ENCODE peak calls at places on chromosome X, in five cellular contexts. One of them, this sample, is unnamed.

GRCh38 chrX:20333672-20334071 is 67.0 kb upstream of the RPS6KA3 start:
- DNase-seq in lung: no peak
- DNase-seq in CD8-positive, alpha-beta memory T cell: no peak
- DNase-seq in K562: no peak
- DNase-seq in stomach: no peak
- DNase-seq in this sample: no peak

GRCh38 chrX:50106051-50106450 is 94.8 kb downstream of the AKAP4 start:
- DNase-seq in lung: no peak
- DNase-seq in CD8-positive, alpha-beta memory T cell: no peak
- DNase-seq in K562: no peak
- DNase-seq in stomach: no peak
- DNase-seq in this sample: no peak

GRCh38 chrX:30910124-30910860 is 21.2 kb upstream of the TAB3 start:
- DNase-seq in lung: no peak
- DNase-seq in CD8-positive, alpha-beta memory T cell: no peak
- DNase-seq in K562: peak; percentile 83
- DNase-seq in stomach: no peak
- DNase-seq in this sample: no peak

GRCh38 chrX:115413246-115413878 is 123.8 kb downstream of the LUZP4 start:
- DNase-seq in lung: no peak
- DNase-seq in CD8-positive, alpha-beta memory T cell: no peak
- DNase-seq in K562: no peak
- DNase-seq in stomach: no peak
- DNase-seq in this sample: no peak

GRCh38 chrX:38664285-38664684 is 102.9 kb downstream of the TSPAN7 start:
- DNase-seq in lung: no peak
- DNase-seq in CD8-positive, alpha-beta memory T cell: no peak
- DNase-seq in K562: peak; percentile 64
- DNase-seq in stomach: no peak
- DNase-seq in this sample: peak; percentile 28

GRCh38 chrX:19344661-19345060 is 934 bp downstream of the PDHA1 start:
- DNase-seq in lung: no peak
- DNase-seq in CD8-positive, alpha-beta memory T cell: no peak
- DNase-seq in K562: peak; percentile 8
- DNase-seq in stomach: no peak
- DNase-seq in this sample: no peak

GRCh38 chrX:22090181-22090580 is 58.1 kb downstream of the PHEX start:
- DNase-seq in lung: no peak
- DNase-seq in CD8-positive, alpha-beta memory T cell: no peak
- DNase-seq in K562: no peak
- DNase-seq in stomach: no peak
- DNase-seq in this sample: no peak

GRCh38 chrX:104854188-104854587 is 288.2 kb downstream of the IL1RAPL2 start:
- DNase-seq in lung: no peak
- DNase-seq in CD8-positive, alpha-beta memory T cell: no peak
- DNase-seq in K562: no peak
- DNase-seq in stomach: no peak
- DNase-seq in this sample: no peak

GRCh38 chrX:7214251-7214650 is 66.3 kb upstream of the PUDP start:
- DNase-seq in lung: no peak
- DNase-seq in CD8-positive, alpha-beta memory T cell: no peak
- DNase-seq in K562: no peak
- DNase-seq in stomach: no peak
- DNase-seq in this sample: no peak

GRCh38 chrX:121128946-121129345 is 81.5 kb downstream of the GLUD2 start:
- DNase-seq in lung: no peak
- DNase-seq in CD8-positive, alpha-beta memory T cell: no peak
- DNase-seq in K562: no peak
- DNase-seq in stomach: no peak
- DNase-seq in this sample: no peak

GRCh38 chrX:21745756-21746155 is 12.2 kb downstream of the SMPX start:
- DNase-seq in lung: peak; percentile 36
- DNase-seq in CD8-positive, alpha-beta memory T cell: no peak
- DNase-seq in K562: peak; percentile 26
- DNase-seq in stomach: peak; percentile 36
- DNase-seq in this sample: peak; percentile 47

GRCh38 chrX:130171446-130172126 is at the start of gene RAB33A:
- DNase-seq in lung: no peak
- DNase-seq in CD8-positive, alpha-beta memory T cell: peak; percentile 46
- DNase-seq in K562: no peak
- DNase-seq in stomach: no peak
- DNase-seq in this sample: no peak

GRCh38 chrX:72635930-72636329 is 63.3 kb upstream of the HDAC8 start:
- DNase-seq in lung: no peak
- DNase-seq in CD8-positive, alpha-beta memory T cell: no peak
- DNase-seq in K562: no peak
- DNase-seq in stomach: no peak
- DNase-seq in this sample: no peak

GRCh38 chrX:136162827-136163427 is 15.6 kb downstream of the FHL1 start:
- DNase-seq in lung: no peak
- DNase-seq in CD8-positive, alpha-beta memory T cell: peak; percentile 9
- DNase-seq in K562: peak; percentile 64
- DNase-seq in stomach: peak; percentile 50
- DNase-seq in this sample: peak; percentile 51

GRCh38 chrX:38192007-38192625 is 28.6 kb downstream of the SRPX start:
- DNase-seq in lung: no peak
- DNase-seq in CD8-positive, alpha-beta memory T cell: no peak
- DNase-seq in K562: peak; percentile 5
- DNase-seq in stomach: peak; percentile 28
- DNase-seq in this sample: no peak

GRCh38 chrX:103215768-103216085 is 819 bp downstream of the BEX4 start:
- DNase-seq in lung: no peak
- DNase-seq in CD8-positive, alpha-beta memory T cell: no peak
- DNase-seq in K562: peak; percentile 46
- DNase-seq in stomach: no peak
- DNase-seq in this sample: no peak

GRCh38 chrX:114201622-114202021 is 382.3 kb upstream of the HTR2C start:
- DNase-seq in lung: no peak
- DNase-seq in CD8-positive, alpha-beta memory T cell: no peak
- DNase-seq in K562: no peak
- DNase-seq in stomach: no peak
- DNase-seq in this sample: no peak

GRCh38 chrX:114650351-114650750 is 66.5 kb downstream of the HTR2C start:
- DNase-seq in lung: no peak
- DNase-seq in CD8-positive, alpha-beta memory T cell: no peak
- DNase-seq in K562: no peak
- DNase-seq in stomach: no peak
- DNase-seq in this sample: no peak

GRCh38 chrX:98962996-98963395 is 1447.1 kb downstream of the PCDH19 start:
- DNase-seq in lung: no peak
- DNase-seq in CD8-positive, alpha-beta memory T cell: no peak
- DNase-seq in K562: no peak
- DNase-seq in stomach: no peak
- DNase-seq in this sample: no peak

GRCh38 chrX:15718283-15718970 is 19.6 kb upstream of the CA5B start:
- DNase-seq in lung: no peak
- DNase-seq in CD8-positive, alpha-beta memory T cell: no peak
- DNase-seq in K562: no peak
- DNase-seq in stomach: no peak
- DNase-seq in this sample: no peak

GRCh38 chrX:45850775-45851433 is 650.2 kb upstream of the DIPK2B start:
- DNase-seq in lung: no peak
- DNase-seq in CD8-positive, alpha-beta memory T cell: no peak
- DNase-seq in K562: no peak
- DNase-seq in stomach: peak; percentile 29
- DNase-seq in this sample: peak; percentile 38

GRCh38 chrX:103254171-103254824 is 657 bp downstream of the TCEAL8 start:
- DNase-seq in lung: peak; percentile 66
- DNase-seq in CD8-positive, alpha-beta memory T cell: peak; percentile 13
- DNase-seq in K562: peak; percentile 79
- DNase-seq in stomach: peak; percentile 42
- DNase-seq in this sample: peak; percentile 59

GRCh38 chrX:23900220-23900797 is 7.4 kb downstream of the APOO start:
- DNase-seq in lung: no peak
- DNase-seq in CD8-positive, alpha-beta memory T cell: no peak
- DNase-seq in K562: no peak
- DNase-seq in stomach: no peak
- DNase-seq in this sample: no peak
- H3K4me1 ChIP-seq in lung: no peaks in the 10 kb centered on the region
- H3K4me1 ChIP-seq in CD8-positive, alpha-beta memory T cell: no peaks in the 10 kb centered on the region
- H3K4me1 ChIP-seq in K562: peaks cover 2% of the 10 kb centered on the region
- H3K4me1 ChIP-seq in stomach: peaks cover 30% of the 10 kb centered on the region
- H3K4me1 ChIP-seq in this sample: no peaks in the 10 kb centered on the region

GRCh38 chrX:118212817-118213183 is 96.2 kb upstream of the KLHL13 start:
- DNase-seq in lung: no peak
- DNase-seq in CD8-positive, alpha-beta memory T cell: no peak
- DNase-seq in K562: no peak
- DNase-seq in stomach: no peak
- DNase-seq in this sample: no peak
- H3K4me3 ChIP-seq in lung: no peak overlapping the region
- H3K4me3 ChIP-seq in CD8-positive, alpha-beta memory T cell: no peak overlapping the region
- H3K4me3 ChIP-seq in K562: no peak overlapping the region
- H3K4me3 ChIP-seq in stomach: no peak overlapping the region
- H3K4me3 ChIP-seq in this sample: no peak overlapping the region

GRCh38 chrX:12984629-12985303 is 9.9 kb downstream of the TMSB4X start:
- DNase-seq in lung: no peak
- DNase-seq in CD8-positive, alpha-beta memory T cell: peak; percentile 61
- DNase-seq in K562: peak; percentile 56
- DNase-seq in stomach: peak; percentile 87
- DNase-seq in this sample: no peak

GRCh38 chrX:12986886-12987285 is 12.0 kb downstream of the TMSB4X start:
- DNase-seq in lung: no peak
- DNase-seq in CD8-positive, alpha-beta memory T cell: no peak
- DNase-seq in K562: no peak
- DNase-seq in stomach: no peak
- DNase-seq in this sample: no peak

GRCh38 chrX:12987340-12987739 is 12.4 kb downstream of the TMSB4X start:
- DNase-seq in lung: no peak
- DNase-seq in CD8-positive, alpha-beta memory T cell: no peak
- DNase-seq in K562: no peak
- DNase-seq in stomach: no peak
- DNase-seq in this sample: no peak

GRCh38 chrX:12985336-12985735 is 10.4 kb downstream of the TMSB4X start:
- DNase-seq in lung: no peak
- DNase-seq in CD8-positive, alpha-beta memory T cell: no peak
- DNase-seq in K562: no peak
- DNase-seq in stomach: no peak
- DNase-seq in this sample: no peak

DNA sequence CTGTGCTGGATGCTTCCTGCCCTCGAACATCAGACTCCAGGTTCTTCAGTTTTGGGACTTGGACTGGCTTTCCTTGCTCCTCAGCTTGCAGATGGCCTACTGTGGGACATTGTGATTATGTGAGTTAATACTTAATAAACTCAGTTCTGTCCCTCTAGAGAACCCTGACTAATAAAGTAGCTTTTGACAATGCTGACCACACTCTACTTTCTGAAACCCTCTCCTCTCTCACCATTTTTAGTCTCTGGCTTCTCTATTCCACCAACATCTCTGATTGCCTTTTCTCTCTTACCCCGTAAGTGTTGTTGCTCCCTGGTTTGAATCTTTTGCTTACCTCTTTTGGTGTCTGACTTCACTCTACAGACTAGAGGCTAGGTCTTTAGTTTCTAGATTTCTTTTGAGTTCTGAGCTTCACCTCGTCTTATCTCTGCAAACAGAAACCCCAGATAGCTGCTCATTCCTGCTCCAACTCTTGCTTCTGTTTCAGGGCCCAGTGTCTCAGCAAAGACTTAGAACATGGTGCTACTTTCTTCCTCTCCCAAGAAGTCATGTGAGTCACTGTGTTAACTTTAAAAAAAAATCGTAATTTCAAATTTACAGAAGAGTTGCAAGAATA is 11.4 kb downstream of the TMSB4X start:
- DNase-seq in lung: no peak
- DNase-seq in CD8-positive, alpha-beta memory T cell: no peak
- DNase-seq in K562: peak; percentile 72
- DNase-seq in stomach: no peak
- DNase-seq in this sample: no peak
- H3K4me1 ChIP-seq in lung: peaks cover 2% of the 10 kb centered on the region
- H3K4me1 ChIP-seq in CD8-positive, alpha-beta memory T cell: peaks cover 61% of the 10 kb centered on the region
- H3K4me1 ChIP-seq in K562: no peaks in the 10 kb centered on the region
- H3K4me1 ChIP-seq in stomach: peaks cover 22% of the 10 kb centered on the region
- H3K4me1 ChIP-seq in this sample: no peaks in the 10 kb centered on the region

DNA sequence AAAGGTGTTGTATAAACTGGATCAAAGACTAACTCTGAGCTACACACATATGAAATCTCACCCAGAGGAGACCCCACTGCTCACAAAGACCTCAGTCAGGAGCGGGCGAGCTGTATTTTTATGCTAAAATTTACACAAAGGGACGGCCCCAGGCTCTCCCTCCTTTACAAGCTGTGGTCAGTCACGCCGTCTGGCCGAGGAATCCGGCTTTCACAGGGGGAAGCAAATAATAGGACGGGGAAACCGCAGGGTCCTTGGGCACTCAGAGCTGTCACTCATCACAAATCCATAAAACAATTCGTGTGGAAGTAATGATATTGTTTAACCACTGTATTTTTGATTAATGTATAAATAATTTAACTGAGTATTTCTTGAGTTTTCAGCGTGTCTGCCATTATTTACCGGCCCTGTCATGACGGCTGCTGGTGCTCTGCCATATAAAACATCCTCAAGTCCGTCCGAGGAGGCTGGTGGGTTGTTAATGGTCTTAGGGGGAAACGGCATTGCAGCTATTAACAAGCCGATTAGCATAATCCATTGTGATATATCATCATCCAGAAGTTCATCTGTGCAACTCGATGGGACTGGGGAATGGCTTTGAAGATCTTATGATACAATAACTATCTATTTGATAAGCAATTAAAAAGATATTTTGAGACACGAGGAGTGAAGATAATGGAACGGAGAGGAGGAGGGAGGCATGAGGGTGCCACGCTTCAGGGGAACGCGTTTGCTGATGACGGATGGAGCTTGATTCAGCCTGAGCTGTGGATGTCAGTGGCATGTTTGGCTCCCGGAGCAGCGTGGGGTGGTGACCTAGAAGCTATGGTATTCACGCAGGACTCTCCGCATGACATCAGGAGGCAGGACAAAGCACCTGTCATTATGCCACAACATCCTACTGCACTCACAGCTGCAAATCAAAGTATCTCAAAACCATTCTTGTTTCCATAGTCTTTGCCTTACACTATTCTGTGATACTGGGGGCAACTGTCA is 150.9 kb downstream of the SHOX start:
- DNase-seq in lung: no peak
- DNase-seq in CD8-positive, alpha-beta memory T cell: no peak
- DNase-seq in K562: no peak
- DNase-seq in stomach: peak; percentile 13
- DNase-seq in this sample: no peak
- H3K4me3 ChIP-seq in lung: no peak overlapping the region
- H3K4me3 ChIP-seq in CD8-positive, alpha-beta memory T cell: no peak overlapping the region
- H3K4me3 ChIP-seq in K562: no peak overlapping the region
- H3K4me3 ChIP-seq in stomach: no peak overlapping the region
- H3K4me3 ChIP-seq in this sample: no peak overlapping the region

GRCh38 chrX:39731735-39732134 is 366.0 kb downstream of the BCOR start:
- DNase-seq in lung: no peak
- DNase-seq in CD8-positive, alpha-beta memory T cell: no peak
- DNase-seq in K562: no peak
- DNase-seq in stomach: no peak
- DNase-seq in this sample: no peak
- H3K4me1 ChIP-seq in lung: peaks cover 4% of the 10 kb centered on the region
- H3K4me1 ChIP-seq in CD8-positive, alpha-beta memory T cell: peaks cover 3% of the 10 kb centered on the region
- H3K4me1 ChIP-seq in K562: peaks cover 9% of the 10 kb centered on the region
- H3K4me1 ChIP-seq in stomach: peaks cover 40% of the 10 kb centered on the region
- H3K4me1 ChIP-seq in this sample: no peaks in the 10 kb centered on the region